ENCODE peak calls at places on chromosome 3, in eight cellular contexts. M is heart right ventricle; S is AG04449; N is cardiac fibroblast; V is AG09309; U is right cardiac atrium; J is hepatocyte; W is naive thymus-derived CD4-positive, alpha-beta T cell. Z is an unnamed sample.

GRCh38 chr3:185313693-185314246 is 49.2 kb upstream of the MAP3K13 start:
- DNase-seq in V (no peak), S (no peak), N (no peak), U (no peak), J (no peak), M (no peak), W (no peak), Z (no peak)

GRCh38 chr3:117756580-117756979 is 1047.0 kb downstream of the TUSC7 start:
- DNase-seq in N (no peak), M (no peak), V (no peak), U (no peak), W (no peak), S (no peak), J (no peak), Z (no peak)

GRCh38 chr3:14459384-14459783 is 57.0 kb downstream of the SLC6A6 start:
- DNase-seq in N (no peak), J (no peak), M (no peak), V (no peak), S (no peak), U (no peak), W (no peak), Z (no peak)

GRCh38 chr3:155481089-155481488 is 187.6 kb upstream of the STRIT1 start:
- DNase-seq in M (no peak), W (no peak), S (no peak), J (no peak), N (no peak), U (no peak), V (no peak), Z (no peak)

GRCh38 chr3:81485444-81485865 is 276.0 kb downstream of the GBE1 start:
- DNase-seq in M (no peak), N (peak), S (peak), U (no peak), J (peak), V (peak), W (no peak), Z (no peak)

GRCh38 chr3:191775451-191776233 is 314.7 kb downstream of the PYDC2 start:
- DNase-seq in S (peak), W (no peak), V (peak), U (no peak), J (no peak), M (no peak), N (no peak), Z (no peak)

GRCh38 chr3:94515983-94516382 is 453.1 kb downstream of the NSUN3 start:
- DNase-seq in J (no peak), M (no peak), U (no peak), S (no peak), N (no peak), W (no peak), V (no peak), Z (no peak)

GRCh38 chr3:108472011-108472591 is 38.3 kb downstream of the MYH15 start:
- DNase-seq in N (peak), J (peak), V (peak), S (peak), W (no peak), M (no peak), U (no peak), Z (no peak)

GRCh38 chr3:34882764-34883163 is 756.6 kb upstream of the ARPP21 start:
- DNase-seq in M (no peak), V (no peak), W (no peak), N (peak), J (no peak), S (no peak), U (no peak), Z (no peak)

GRCh38 chr3:137000039-137000438 is 42.3 kb downstream of the IL20RB start:
- DNase-seq in S (no peak), J (no peak), V (no peak), U (no peak), W (no peak), M (no peak), N (no peak), Z (no peak)

GRCh38 chr3:155426524-155427230 is 133.2 kb upstream of the STRIT1 start:
- DNase-seq in N (no peak), M (no peak), U (no peak), J (peak), W (no peak), S (no peak), V (no peak), Z (no peak)

GRCh38 chr3:8492744-8493511 is 8.7 kb upstream of the LMCD1 start:
- DNase-seq in J (no peak), S (no peak), M (no peak), N (peak), V (no peak), W (no peak), U (no peak), Z (no peak)

GRCh38 chr3:80190051-80190450 is 422.3 kb upstream of the ROBO1 start:
- DNase-seq in M (no peak), J (peak), S (peak), V (peak), W (no peak), N (peak), U (no peak), Z (no peak)

GRCh38 chr3:187902041-187902471 is 156.8 kb upstream of the BCL6 start:
- DNase-seq in V (no peak), U (no peak), M (no peak), S (no peak), W (no peak), N (no peak), J (no peak), Z (no peak)

GRCh38 chr3:36678216-36679013 is 85.9 kb downstream of the DCLK3 start:
- DNase-seq in J (no peak), U (no peak), M (no peak), N (peak), W (no peak), S (no peak), V (no peak), Z (no peak)

GRCh38 chr3:107598926-107599754 is 76.4 kb downstream of the BBX start:
- DNase-seq in S (no peak), N (peak), J (peak), W (peak), U (peak), V (no peak), M (peak), Z (peak)

GRCh38 chr3:187445352-187445751 is 77.2 kb downstream of the RTP4 start:
- DNase-seq in S (no peak), W (no peak), J (no peak), M (no peak), V (no peak), N (no peak), U (no peak), Z (no peak)

GRCh38 chr3:172449468-172450149 is 1.4 kb upstream of the GHSR start:
- DNase-seq in U (peak), V (no peak), W (no peak), S (no peak), N (peak), M (peak), J (peak), Z (no peak)

GRCh38 chr3:167109746-167110145 is 270.4 kb downstream of the ZBBX start:
- DNase-seq in W (no peak), J (no peak), S (no peak), M (no peak), V (no peak), U (no peak), N (no peak), Z (no peak)

GRCh38 chr3:23202203-23202920 is 765 bp upstream of the UBE2E2 start:
- DNase-seq in J (no peak), U (no peak), M (no peak), S (no peak), N (peak), V (no peak), W (no peak), Z (no peak)

GRCh38 chr3:16723994-16724393 is 118.8 kb upstream of the DAZL start:
- DNase-seq in V (no peak), M (no peak), N (peak), U (no peak), S (no peak), J (peak), W (no peak), Z (no peak)

GRCh38 chr3:42667523-42668402 is 14.3 kb downstream of the ZBTB47 start:
- DNase-seq in M (no peak), V (no peak), N (no peak), J (no peak), U (peak), W (no peak), S (no peak), Z (no peak)

GRCh38 chr3:62723171-62723570 is 152.0 kb downstream of the CADPS start:
- DNase-seq in M (no peak), W (no peak), S (no peak), U (no peak), V (no peak), J (no peak), N (no peak), Z (no peak)
- H3K4me3 ChIP-seq in M (no peak), W (no peak), S (no peak), U (no peak), V (no peak), J (no peak), N (no peak), Z (no peak)

GRCh38 chr3:112321867-112322652 is 10.9 kb upstream of the CD200 start:
- DNase-seq in U (no peak), W (no peak), S (no peak), N (no peak), V (no peak), M (no peak), J (no peak), Z (no peak)
- H3K4me3 ChIP-seq in U (no peak), W (no peak), S (no peak), N (no peak), V (no peak), M (no peak), J (peak), Z (no peak)

DNA sequence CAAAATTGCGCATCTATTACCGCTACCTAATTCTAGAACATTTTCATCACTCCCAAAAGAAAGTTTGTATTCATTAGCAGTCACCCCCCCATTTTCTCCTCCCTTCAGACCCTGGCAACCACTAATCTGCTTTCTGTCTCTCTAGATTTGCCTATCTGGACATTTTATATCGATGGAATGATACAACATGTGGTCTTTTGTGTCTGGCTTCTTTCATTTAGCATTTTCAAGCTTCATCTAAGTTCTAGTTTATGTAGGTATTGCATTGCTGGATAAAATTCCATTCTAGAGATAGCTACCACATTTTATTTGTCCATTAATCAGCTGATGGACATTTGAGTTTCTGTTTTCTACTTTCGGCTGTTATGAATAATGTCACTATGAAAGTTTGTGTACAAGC is 38.4 kb downstream of the SLMAP start:
- DNase-seq in S (no peak), M (no peak), N (no peak), U (no peak), V (no peak), W (no peak), J (no peak), Z (no peak)
- H3K4me3 ChIP-seq in S (no peak), M (no peak), N (no peak), U (no peak), V (no peak), W (no peak), J (no peak), Z (no peak)

DNA sequence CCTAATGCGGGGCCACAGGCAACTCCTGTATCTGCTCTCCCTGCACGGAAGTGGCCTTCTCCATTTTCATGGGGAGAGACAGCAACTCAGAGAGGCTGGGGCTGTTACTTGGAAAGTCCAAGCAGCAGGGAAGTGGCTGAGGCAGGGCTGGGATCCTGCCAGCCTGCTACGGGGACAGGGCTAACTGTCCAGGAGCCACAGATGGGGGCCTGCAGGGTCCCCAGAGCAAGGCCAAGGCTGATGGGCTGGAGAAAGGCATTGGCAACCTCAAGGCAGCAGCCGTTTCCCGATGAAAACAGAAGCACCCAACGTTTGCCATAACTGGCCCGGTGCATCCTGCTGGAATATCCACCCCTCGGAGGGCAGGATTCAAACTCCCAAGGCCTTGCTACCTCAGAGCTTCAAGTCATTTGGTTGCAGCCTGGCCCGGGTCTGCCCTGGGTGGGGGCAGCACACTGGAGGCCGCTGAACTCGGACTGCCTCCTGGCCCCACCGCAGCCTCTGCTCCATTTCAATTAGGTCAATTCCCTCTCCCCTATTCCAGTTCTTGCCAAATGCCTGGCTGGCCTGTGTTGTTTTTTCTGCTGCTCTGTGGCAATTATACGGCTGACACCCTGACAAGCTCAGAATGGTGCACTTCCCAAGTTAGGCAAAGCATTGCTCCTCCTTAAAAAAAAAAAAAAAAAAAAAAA is 143.5 kb downstream of the NUP210 start:
- DNase-seq in M (peak), S (no peak), V (no peak), J (no peak), W (no peak), N (no peak), U (peak), Z (no peak)
- H3K4me3 ChIP-seq in M (peak), S (no peak), V (no peak), J (no peak), W (no peak), N (no peak), U (no peak), Z (no peak)

DNA sequence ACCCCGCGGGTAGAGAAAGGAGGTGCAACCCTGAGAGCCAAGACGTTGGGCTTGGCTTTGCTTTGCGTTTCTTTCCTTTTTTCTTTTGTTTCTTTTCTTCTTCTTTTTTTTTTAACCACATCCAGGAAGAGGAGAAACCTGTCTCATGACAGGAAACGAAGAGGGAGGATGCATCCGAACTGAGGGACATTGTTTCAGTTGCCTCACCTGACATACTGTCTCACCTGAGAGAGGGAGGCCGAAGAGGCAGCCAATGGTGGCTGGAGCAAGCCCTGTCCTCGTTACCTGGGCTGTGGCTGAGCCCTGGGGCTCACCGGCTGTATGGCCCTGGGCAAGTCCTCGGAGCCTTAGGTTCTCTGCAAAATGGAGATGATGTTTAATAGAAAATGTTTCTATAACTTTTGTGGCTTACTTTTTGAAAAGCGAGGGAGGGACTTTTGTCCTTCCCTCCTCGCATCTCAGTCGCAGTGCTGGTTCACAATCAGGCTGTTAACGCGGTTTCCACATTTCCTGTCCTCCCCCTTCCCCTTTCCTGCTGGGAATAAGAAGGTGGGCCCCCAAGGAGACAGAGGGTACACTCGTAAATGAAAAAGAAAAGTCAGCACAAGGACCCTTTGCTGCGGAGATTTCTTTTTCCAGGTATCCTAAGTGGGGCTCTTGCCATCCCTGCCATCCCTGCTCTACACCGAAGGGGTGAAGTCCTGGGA is 29.4 kb downstream of the ARHGAP31 start:
- DNase-seq in M (no peak), J (peak), U (peak), N (peak), W (no peak), V (no peak), S (no peak), Z (no peak)
- H3K4me3 ChIP-seq in M (peak), J (peak), U (peak), N (peak), W (peak), V (peak), S (peak), Z (peak)

GRCh38 chr3:31735667-31736066 is 202.9 kb downstream of the STT3B start:
- DNase-seq in V (no peak), M (no peak), U (no peak), W (no peak), S (no peak), J (no peak), N (no peak), Z (no peak)
- H3K4me3 ChIP-seq in V (no peak), M (no peak), U (no peak), W (no peak), S (no peak), J (no peak), N (no peak), Z (no peak)

GRCh38 chr3:123584284-123584987 is 417 bp downstream of the HACD2 start:
- DNase-seq in N (peak), U (peak), V (no peak), J (peak), M (peak), S (no peak), W (no peak), Z (no peak)
- H3K4me3 ChIP-seq in N (peak), U (peak), V (peak), J (peak), M (peak), S (peak), W (peak), Z (peak)

GRCh38 chr3:197846491-197846890 is 55.4 kb downstream of the LRCH3 start:
- DNase-seq in W (no peak), U (no peak), M (no peak), N (no peak), S (no peak), J (no peak), V (no peak), Z (no peak)

DNA sequence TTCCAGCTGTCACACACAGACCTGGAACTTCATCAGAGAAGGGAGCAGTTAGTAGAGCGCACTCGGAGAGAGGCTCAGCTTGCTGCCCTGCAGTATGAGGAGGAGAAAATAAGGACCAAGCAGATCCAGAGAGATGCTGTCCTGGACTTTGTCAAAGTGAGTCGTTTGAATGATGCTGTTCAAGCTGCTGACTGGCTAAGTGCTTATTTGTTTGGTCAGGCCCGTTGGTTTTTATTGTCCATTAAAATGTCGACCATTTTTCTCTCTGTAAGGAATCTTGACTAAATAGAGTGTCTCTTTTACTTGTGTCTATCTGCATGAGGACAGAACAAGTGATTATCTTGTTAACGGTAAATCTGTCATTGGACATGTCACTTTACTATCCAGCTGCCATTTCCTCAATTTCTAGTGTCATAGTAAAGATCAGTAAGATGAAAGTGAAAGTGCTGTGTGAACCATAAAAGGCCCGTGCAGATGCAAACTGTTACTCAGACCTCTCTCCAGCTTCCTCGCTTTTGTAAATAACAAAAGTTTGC is 56.9 kb downstream of the LRCH3 start:
- DNase-seq in N (no peak), J (peak), W (peak), U (no peak), S (no peak), V (no peak), M (no peak), Z (no peak)
- H3K4me3 ChIP-seq in N (no peak), J (no peak), W (peak), U (no peak), S (peak), V (no peak), M (no peak), Z (peak)

GRCh38 chr3:29281265-29282228 is 676 bp downstream of the RBMS3 start:
- DNase-seq in N (peak), J (peak), U (peak), V (no peak), S (no peak), M (peak), W (no peak), Z (no peak)

GRCh38 chr3:29277249-29277648 is 3.6 kb upstream of the RBMS3 start:
- DNase-seq in J (no peak), S (no peak), N (no peak), M (no peak), W (no peak), V (no peak), U (no peak), Z (no peak)

GRCh38 chr3:29280675-29281264 is at the start of gene RBMS3:
- DNase-seq in N (peak), S (peak), W (no peak), J (peak), V (peak), U (peak), M (peak), Z (no peak)

GRCh38 chr3:29279276-29279675 is 1.6 kb upstream of the RBMS3 start:
- DNase-seq in N (no peak), M (no peak), S (no peak), V (no peak), J (no peak), W (no peak), U (peak), Z (no peak)

DNA sequence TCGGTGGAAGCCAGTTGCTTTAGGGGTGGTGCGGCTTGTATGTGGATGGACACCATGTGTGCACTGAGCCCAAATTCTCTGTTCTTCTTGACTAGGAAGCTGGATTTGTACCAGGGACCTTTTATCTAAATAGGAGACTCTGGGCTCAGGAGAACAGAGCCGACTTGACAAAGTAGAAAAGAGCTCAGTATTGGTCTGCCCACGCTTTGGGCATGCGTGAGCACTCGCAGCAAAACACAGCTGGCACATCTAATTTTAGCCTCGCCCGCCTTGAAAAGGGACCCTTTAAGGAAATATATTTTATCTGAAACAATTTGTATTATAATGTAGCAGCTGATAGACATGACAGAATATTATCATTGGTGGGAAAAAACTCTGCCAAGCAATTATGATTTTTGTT is 1.0 kb upstream of the RBMS3 start:
- DNase-seq in J (no peak), V (no peak), U (peak), N (peak), S (no peak), M (peak), W (no peak), Z (no peak)
- H3K4me3 ChIP-seq in J (peak), V (no peak), U (peak), N (peak), S (peak), M (peak), W (no peak), Z (no peak)

GRCh38 chr3:48505146-48505545 is 1.2 kb upstream of the SHISA5 start:
- DNase-seq in U (no peak), S (no peak), V (no peak), M (no peak), N (no peak), J (no peak), W (no peak), Z (no peak)
- H3K4me3 ChIP-seq in U (no peak), S (no peak), V (no peak), M (no peak), N (no peak), J (no peak), W (no peak), Z (no peak)

Z was measured in effector memory CD4-positive, alpha-beta T cell.